ENCODE peak calls at places on chromosomes 13 and 19, in five cellular contexts. S is neural progenitor cell, P is HCT116, U is fibroblast of lung, Y is H1. W is an unnamed sample.

GRCh38 chr13:49652691-49653305 is 24.5 kb downstream of the ARL11 start:
- DNase-seq in Y (no peak), P (peak; percentile 26), U (peak; percentile 39), S (peak; percentile 71), W (peak; percentile 26)

GRCh38 chr19:32450217-32450616 is 44.6 kb downstream of the DPY19L3 start:
- DNase-seq in S (no peak), Y (no peak), P (no peak), U (peak; percentile 89), W (no peak)

GRCh38 chr13:46382224-46382623 is 4.8 kb downstream of the RUBCNL start:
- DNase-seq in P (no peak), U (no peak), S (no peak), Y (no peak), W (no peak)

GRCh38 chr19:1250374-1251232 is 2.2 kb downstream of the MIDN start:
- DNase-seq in S (peak; percentile 96), Y (no peak), U (peak; percentile 85), P (no peak), W (peak; percentile 78)

GRCh38 chr13:109919715-109920375 is 133.5 kb upstream of the IRS2 start:
- DNase-seq in Y (no peak), P (no peak), S (no peak), U (peak; percentile 25), W (no peak)

GRCh38 chr13:61247149-61247936 is 168.3 kb downstream of the PCDH20 start:
- DNase-seq in S (peak; percentile 48), U (no peak), Y (no peak), P (no peak), W (peak; percentile 7)

GRCh38 chr19:13692096-13692495 is 72.2 kb upstream of the MRI1 start:
- DNase-seq in Y (no peak), P (no peak), U (peak; percentile 46), S (no peak), W (no peak)

GRCh38 chr13:97223711-97224461 is 1.8 kb downstream of the MBNL2 start:
- DNase-seq in S (peak; percentile 42), Y (no peak), U (peak; percentile 96), P (peak; percentile 43), W (peak; percentile 20)

GRCh38 chr13:111962431-111962891 is 104.5 kb upstream of the SOX1 start:
- DNase-seq in Y (no peak), P (no peak), S (no peak), U (no peak), W (no peak)

GRCh38 chr13:23743269-23743668 is 145.9 kb downstream of the MIPEP start:
- DNase-seq in U (no peak), S (no peak), Y (no peak), P (no peak), W (peak; percentile 58)

GRCh38 chr13:88919970-88920628 is 1248.9 kb downstream of the SLITRK5 start:
- DNase-seq in Y (no peak), P (no peak), U (peak; percentile 21), S (no peak), W (peak; percentile 79)

GRCh38 chr19:7742991-7743390 is 4.3 kb downstream of the CD209 start:
- DNase-seq in U (no peak), S (no peak), P (no peak), Y (no peak), W (no peak)

GRCh38 chr19:42433503-42434260 is 6.5 kb upstream of the LIPE start:
- DNase-seq in P (no peak), U (peak; percentile 68), Y (no peak), S (peak; percentile 88), W (peak; percentile 39)

GRCh38 chr13:44660050-44660449 is 83.9 kb upstream of the TSC22D1 start:
- DNase-seq in Y (no peak), P (no peak), U (no peak), S (no peak), W (no peak)

GRCh38 chr19:30754162-30754561 is 382.0 kb downstream of the ZNF536 start:
- DNase-seq in Y (no peak), S (no peak), U (no peak), P (no peak), W (no peak)

GRCh38 chr13:26208292-26208691 is 13.8 kb downstream of the RNF6 start:
- DNase-seq in U (no peak), Y (no peak), S (no peak), P (no peak), W (no peak)

GRCh38 chr19:1189419-1189818 is 15.4 kb upstream of the SBNO2 start:
- DNase-seq in U (no peak), P (peak; percentile 75), Y (no peak), S (peak; percentile 2), W (no peak)

GRCh38 chr19:33300016-33300981 is 2.0 kb downstream of the CEBPA start:
- DNase-seq in U (no peak), Y (no peak), S (no peak), P (no peak), W (no peak)

GRCh38 chr19:3057275-3057714 is 5.0 kb downstream of the TLE5 start:
- DNase-seq in U (peak; percentile 69), S (no peak), P (no peak), Y (no peak), W (no peak)

GRCh38 chr19:12450817-12451216 is 10.0 kb upstream of the ZNF443 start:
- DNase-seq in U (no peak), Y (no peak), S (no peak), P (no peak), W (peak; percentile 17)

GRCh38 chr13:50989476-50989875 is 79.9 kb downstream of the RNASEH2B start:
- DNase-seq in S (peak; percentile 52), P (no peak), Y (no peak), U (peak; percentile 52), W (no peak)

GRCh38 chr19:48896191-48896720 is 2.3 kb downstream of the TULP2 start:
- DNase-seq in S (peak; percentile 79), Y (peak; percentile 64), P (no peak), U (peak; percentile 58), W (peak; percentile 43)

GRCh38 chr19:48897181-48897580 is 1.4 kb downstream of the TULP2 start:
- DNase-seq in Y (no peak), S (no peak), P (no peak), U (no peak), W (no peak)

GRCh38 chr19:48899781-48900476 is at the start of gene NUCB1:
- DNase-seq in P (peak; percentile 96), Y (peak; percentile 95), U (peak; percentile 99), S (peak; percentile 99), W (peak; percentile 100)

GRCh38 chr19:48890551-48890950 is 8.0 kb downstream of the TULP2 start:
- DNase-seq in P (no peak), U (no peak), S (no peak), Y (no peak), W (no peak)

GRCh38 chr19:48895226-48895625 is 3.3 kb downstream of the TULP2 start:
- DNase-seq in Y (no peak), U (no peak), S (no peak), P (no peak), W (no peak)
- TF ChIP-seq EZH2 in Y (no peak), U (no peak), S (no peak), P (no peak), W (no peak)

GRCh38 chr19:46546194-46546896 is 50.7 kb upstream of the PNMA8B start:
- DNase-seq in U (peak; percentile 15), Y (no peak), P (no peak), S (peak; percentile 51), W (peak; percentile 18)

GRCh38 chr19:46537136-46538097 is 41.8 kb upstream of the PNMA8B start:
- DNase-seq in U (peak; percentile 40), Y (no peak), S (peak; percentile 63), P (no peak), W (peak; percentile 63)

GRCh38 chr19:46542428-46543230 is 47.0 kb upstream of the PNMA8B start:
- DNase-seq in S (peak; percentile 97), U (peak; percentile 91), Y (peak; percentile 69), P (peak; percentile 86), W (peak; percentile 75)
- H3K9ac ChIP-seq in S (no peak overlapping the region), U (no peak overlapping the region), Y (no peak overlapping the region), P (no peak overlapping the region), W (no peak overlapping the region)

GRCh38 chr19:40511487-40511886 is 44.7 kb downstream of the SPTBN4 start:
- DNase-seq in Y (no peak), S (no peak), P (no peak), U (no peak), W (no peak)

GRCh38 chr19:40512473-40513344 is 45.9 kb downstream of the SPTBN4 start:
- DNase-seq in U (no peak), Y (no peak), P (no peak), S (peak; percentile 81), W (no peak)

GRCh38 chr19:40513345-40513678 is 46.5 kb downstream of the SPTBN4 start:
- DNase-seq in U (no peak), S (no peak), P (no peak), Y (no peak), W (no peak)

GRCh38 chr19:40510526-40511115 is 43.8 kb downstream of the SPTBN4 start:
- DNase-seq in Y (no peak), S (no peak), P (no peak), U (no peak), W (no peak)

DNA sequence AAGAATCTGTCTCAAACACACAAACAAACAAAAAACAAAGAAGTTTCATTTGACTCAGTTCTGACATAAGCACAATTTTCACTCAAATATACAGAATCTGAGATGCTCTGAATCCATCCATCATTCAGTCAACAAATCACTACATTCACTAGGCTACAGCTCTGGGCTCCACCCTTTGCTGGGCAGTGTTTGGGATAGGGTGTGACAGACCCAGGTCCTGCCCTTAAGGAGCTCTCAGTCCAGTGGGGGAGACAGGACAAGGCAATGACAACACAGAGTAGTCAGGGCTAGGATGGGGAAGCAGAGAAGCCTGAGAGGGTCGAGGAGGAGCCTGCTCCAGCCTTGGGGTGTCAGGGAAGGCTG is 45.3 kb downstream of the SPTBN4 start:
- DNase-seq in S (no peak), P (no peak), Y (no peak), U (no peak), W (no peak)
- H3K4me2 ChIP-seq in S (no peak overlapping the region), P (no peak overlapping the region), Y (peak overlapping the region; percentile 77), U (no peak overlapping the region), W (no peak overlapping the region)

GRCh38 chr19:18789422-18789832 is 1.7 kb downstream of the COMP start:
- DNase-seq in Y (no peak), S (no peak), P (no peak), U (no peak), W (no peak)

GRCh38 chr19:18788782-18789421 is 2.2 kb downstream of the COMP start:
- DNase-seq in S (no peak), Y (no peak), U (no peak), P (no peak), W (no peak)

GRCh38 chr19:18790566-18791314 is at the start of gene COMP:
- DNase-seq in S (peak; percentile 45), U (no peak), Y (no peak), P (no peak), W (no peak)

GRCh38 chr19:18791315-18791678 is 192 bp upstream of the COMP start:
- DNase-seq in P (no peak), S (no peak), U (no peak), Y (no peak), W (no peak)

DNA sequence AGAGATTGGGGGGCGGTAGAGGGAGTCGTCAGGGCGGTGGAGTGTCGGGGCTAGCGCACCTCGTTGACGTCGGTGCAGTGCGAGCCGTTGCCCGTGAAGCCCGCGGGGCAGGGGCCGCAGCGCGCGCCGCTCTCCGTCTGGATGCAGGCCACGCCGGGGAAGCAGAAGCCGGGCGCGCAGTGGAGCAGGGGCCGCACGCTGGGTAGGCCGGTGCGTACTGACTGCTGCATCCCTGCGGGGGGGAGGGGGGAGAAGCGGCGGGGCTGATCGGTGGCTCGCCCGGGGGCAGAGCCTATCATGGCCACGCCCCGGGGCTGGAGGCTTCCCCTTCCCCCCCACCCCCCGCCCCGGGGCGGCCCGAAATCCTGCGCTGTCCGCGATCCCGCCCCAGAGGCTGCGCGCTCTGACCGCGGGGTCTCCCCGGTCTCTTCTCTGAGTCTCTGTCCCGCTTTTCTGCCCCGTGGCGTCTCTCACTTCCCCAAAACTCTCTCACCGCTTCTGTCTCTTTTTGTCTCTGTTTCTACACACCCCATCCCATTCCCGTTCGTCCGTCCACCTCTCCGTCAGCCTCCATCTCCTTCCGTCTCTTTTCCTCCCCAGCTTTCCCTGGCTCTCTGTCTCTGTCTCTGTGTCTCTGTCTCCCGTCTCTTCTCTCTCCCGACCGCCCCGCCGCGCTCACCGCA is 1.1 kb downstream of the COMP start:
- DNase-seq in S (peak; percentile 87), Y (peak; percentile 27), U (no peak), P (no peak), W (no peak)
- TF ChIP-seq EZH2 in S (no peak), Y (no peak), U (no peak), P (no peak), W (no peak)